ENCODE peak calls at places on chromosomes 16 and 17, in ten cellular contexts. Q is activated CD4-positive, alpha-beta T cell treated with anti-CD3 and anti-CD28 coated beads, Interleukin-2, amount 50 U/mL, for 48 hours; M is adrenal gland; A is heart left ventricle; X is neuronal stem cell; Z is activated T-cell treated with anti-CD3 and anti-CD28 coated beads for 24 hours; D is dermis microvascular lymphatic vessel endothelial cell; J is uterus; F is NCI-H2081; L is HuH-7. T is an unnamed sample.

GRCh38 chr16:49558451-49558850 is 184.8 kb downstream of the C16orf78 start:
- DNase-seq in Q (no peak), M (no peak), A (no peak), X (no peak), Z (no peak), D (no peak), J (no peak), F (no peak), L (no peak), T (no peak)

GRCh38 chr17:2171725-2172446 is 117.0 kb downstream of the HIC1 start:
- DNase-seq in Q (no peak), M (peak; percentile 78), A (peak; percentile 87), X (no peak), Z (no peak), D (peak; percentile 97), J (peak; percentile 94), F (peak; percentile 81), L (no peak), T (no peak)

GRCh38 chr17:52159810-52160578 is 1.5 kb upstream of the CA10 start:
- DNase-seq in Q (no peak), M (no peak), A (no peak), X (no peak), Z (no peak), D (no peak), J (no peak), F (no peak), L (no peak), T (no peak)

GRCh38 chr16:68281368-68282063 is 17.2 kb downstream of the SLC7A6 start:
- DNase-seq in Q (no peak), M (no peak), A (no peak), X (no peak), Z (no peak), D (no peak), J (no peak), F (no peak), L (no peak), T (no peak)

GRCh38 chr17:36778458-36778857 is 158.8 kb upstream of the LHX1 start:
- DNase-seq in Q (no peak), M (no peak), A (no peak), X (no peak), Z (no peak), D (no peak), J (no peak), F (no peak), L (no peak), T (no peak)

GRCh38 chr17:78258323-78259229 is 27.1 kb downstream of the TMEM235 start:
- DNase-seq in Q (peak; percentile 79), M (no peak), A (peak; percentile 52), X (no peak), Z (peak; percentile 63), D (peak; percentile 55), J (peak; percentile 48), F (peak; percentile 81), L (no peak), T (no peak)

GRCh38 chr17:81193470-81194224 is 27.6 kb upstream of the AATK start:
- DNase-seq in Q (no peak), M (no peak), A (no peak), X (no peak), Z (no peak), D (no peak), J (no peak), F (no peak), L (no peak), T (no peak)

GRCh38 chr16:87153326-87153725 is 163.9 kb downstream of the C16orf95 start:
- DNase-seq in Q (no peak), M (no peak), A (no peak), X (no peak), Z (no peak), D (no peak), J (no peak), F (no peak), L (no peak), T (no peak)

GRCh38 chr17:79036181-79036580 is 12.2 kb downstream of the C1QTNF1 start:
- DNase-seq in Q (no peak), M (no peak), A (no peak), X (no peak), Z (no peak), D (no peak), J (no peak), F (no peak), L (no peak), T (no peak)